ENCODE peak calls at places on chromosomes 13 and 19, in six cellular contexts. B is Karpas-422, D is esophagus squamous epithelium, Q is adrenal gland, O is tibial nerve, N is tibial artery. Z is an unnamed sample.
A peak's percentile ranks its signal among the peaks of the same experiment; 100 is the strongest.

GRCh38 chr13:71828117-71828516 is 38.9 kb downstream of the DACH1 start:
- DNase-seq in B (no peak), D (no peak), Q (no peak), O (no peak), N (no peak), Z (no peak)

GRCh38 chr19:47693489-47693888 is 19.7 kb upstream of the EHD2 start:
- DNase-seq in B (no peak), D (no peak), Q (no peak), O (no peak), N (no peak), Z (no peak)

GRCh38 chr13:80171096-80171495 is 169.8 kb downstream of the SPRY2 start:
- DNase-seq in B (no peak), D (no peak), Q (no peak), O (no peak), N (no peak), Z (no peak)

GRCh38 chr19:8116437-8117293 is 32.7 kb downstream of the FBN3 start:
- DNase-seq in B (peak; percentile 56), D (no peak), Q (no peak), O (no peak), N (no peak), Z (no peak)

GRCh38 chr13:95122063-95122462 is 179.2 kb downstream of the ABCC4 start:
- DNase-seq in B (no peak), D (no peak), Q (no peak), O (no peak), N (no peak), Z (no peak)

GRCh38 chr13:113112893-113113845 is 7.6 kb downstream of the F7 start:
- DNase-seq in B (no peak), D (no peak), Q (no peak), O (no peak), N (peak; percentile 10), Z (no peak)

GRCh38 chr19:6693681-6694080 is 23.7 kb upstream of the TNFSF14 start:
- DNase-seq in B (peak; percentile 81), D (no peak), Q (no peak), O (no peak), N (no peak), Z (no peak)

GRCh38 chr19:16901491-16902175 is 12.8 kb downstream of the F2RL3 start:
- DNase-seq in B (no peak), D (no peak), Q (no peak), O (no peak), N (no peak), Z (no peak)

GRCh38 chr19:17089238-17089637 is 13.7 kb downstream of the MYO9B start:
- DNase-seq in B (no peak), D (no peak), Q (no peak), O (no peak), N (no peak), Z (peak; percentile 26)

GRCh38 chr13:26721251-26721939 is 39.2 kb downstream of the GPR12 start:
- DNase-seq in B (no peak), D (no peak), Q (no peak), O (no peak), N (no peak), Z (peak; percentile 20)

GRCh38 chr19:1512671-1513491 is at the start of gene ADAMTSL5:
- DNase-seq in B (peak; percentile 83), D (no peak), Q (no peak), O (no peak), N (no peak), Z (peak; percentile 57)

GRCh38 chr19:29105629-29106352 is 107.2 kb downstream of the UQCRFS1 start:
- DNase-seq in B (no peak), D (no peak), Q (no peak), O (no peak), N (no peak), Z (no peak)

GRCh38 chr13:79281335-79281734 is 124.7 kb downstream of the RBM26 start:
- DNase-seq in B (no peak), D (no peak), Q (no peak), O (no peak), N (no peak), Z (no peak)

GRCh38 chr13:94311893-94312292 is 167.6 kb downstream of the DCT start:
- DNase-seq in B (no peak), D (no peak), Q (no peak), O (no peak), N (no peak), Z (no peak)

GRCh38 chr19:3556423-3556977 is 886 bp downstream of the MFSD12 start:
- DNase-seq in B (no peak), D (no peak), Q (no peak), O (no peak), N (no peak), Z (no peak)

GRCh38 chr13:68168448-68168847 is 938.3 kb upstream of the PCDH9 start:
- DNase-seq in B (no peak), D (no peak), Q (no peak), O (no peak), N (no peak), Z (no peak)

GRCh38 chr13:28820099-28821051 is at the start of gene MTUS2:
- DNase-seq in B (no peak), D (no peak), Q (no peak), O (no peak), N (no peak), Z (no peak)

GRCh38 chr19:8245869-8246835 is 37.0 kb downstream of the CERS4 start:
- DNase-seq in B (no peak), D (no peak), Q (no peak), O (no peak), N (no peak), Z (no peak)

GRCh38 chr19:42577016-42577415 is 17.7 kb downstream of the CEACAM8 start:
- DNase-seq in B (no peak), D (no peak), Q (no peak), O (no peak), N (no peak), Z (no peak)

GRCh38 chr13:75384881-75385707 is 96.9 kb downstream of the TBC1D4 start:
- DNase-seq in B (no peak), D (no peak), Q (no peak), O (no peak), N (no peak), Z (no peak)

GRCh38 chr19:2524361-2524839 is 48.5 kb downstream of the GADD45B start:
- DNase-seq in B (no peak), D (no peak), Q (no peak), O (no peak), N (no peak), Z (no peak)
- H3K27ac ChIP-seq in B (no peak overlapping the region), D (peak overlapping the region; percentile 26), Q (peak overlapping the region; percentile 21), O (no peak overlapping the region), N (no peak overlapping the region), Z (no peak overlapping the region)

DNA sequence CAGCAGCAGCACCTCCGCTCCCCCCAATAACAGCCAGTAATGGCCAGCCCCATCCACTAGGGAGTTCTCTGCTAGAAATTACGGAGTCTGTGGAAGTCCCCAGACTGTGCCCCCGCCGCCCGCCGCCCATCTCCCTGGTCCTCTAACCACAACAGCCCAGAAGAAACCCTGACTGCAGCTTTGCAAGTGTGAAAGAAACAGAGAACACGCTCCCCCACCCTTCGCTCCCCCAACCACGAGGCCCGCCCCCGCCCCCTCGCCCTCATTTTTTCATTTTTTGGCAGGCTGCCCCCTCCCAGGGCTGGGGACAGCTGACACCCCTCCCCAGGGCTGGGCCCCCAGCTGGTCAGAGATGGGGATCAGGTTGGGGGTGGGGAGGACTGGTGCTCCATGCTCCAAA is 29.6 kb upstream of the ASF1B start:
- DNase-seq in B (no peak), D (no peak), Q (no peak), O (no peak), N (no peak), Z (peak; percentile 62)
- H3K4me3 ChIP-seq in B (no peak overlapping the region), D (no peak overlapping the region), Q (no peak overlapping the region), O (no peak overlapping the region), N (no peak overlapping the region), Z (peak overlapping the region; percentile 25)

DNA sequence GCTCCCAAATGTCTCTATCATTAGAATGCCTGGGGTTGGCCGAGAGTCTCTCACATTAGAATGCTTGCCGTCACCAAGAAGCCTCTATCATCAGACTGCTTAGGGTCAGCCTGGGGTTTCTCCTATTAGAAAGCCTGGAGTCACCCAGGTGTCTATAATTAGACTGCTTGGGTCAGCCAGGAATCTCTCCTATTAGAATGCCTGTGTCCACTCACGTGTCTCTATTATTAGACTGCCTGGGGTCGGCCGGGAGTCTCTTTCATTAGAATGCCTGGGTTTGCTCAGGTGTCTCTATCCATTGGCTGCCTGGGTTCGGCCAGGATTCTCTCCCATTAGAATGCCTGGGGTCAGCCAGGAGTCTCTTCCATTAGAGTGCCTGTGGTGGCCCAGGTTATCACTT is 1453.1 kb downstream of the UQCRFS1 start:
- DNase-seq in B (no peak), D (no peak), Q (no peak), O (no peak), N (no peak), Z (no peak)
- H3K9me3 ChIP-seq in B (peaks cover 5% of the 10 kb centered on the region), D (no peaks in the 10 kb centered on the region), Q (no peaks in the 10 kb centered on the region), O (no peaks in the 10 kb centered on the region), N (peaks cover 3% of the 10 kb centered on the region), Z (no peaks in the 10 kb centered on the region)

GRCh38 chr19:11265177-11265784 is 3.0 kb upstream of the DOCK6 start:
- DNase-seq in B (no peak), D (no peak), Q (no peak), O (no peak), N (no peak), Z (no peak)
- H3K27ac ChIP-seq in B (no peak overlapping the region), D (peak overlapping the region; percentile 73), Q (peak overlapping the region; percentile 67), O (no peak overlapping the region), N (no peak overlapping the region), Z (peak overlapping the region; percentile 22)

GRCh38 chr19:41304706-41305483 is 5.1 kb upstream of the CCDC97 start:
- DNase-seq in B (peak; percentile 39), D (no peak), Q (no peak), O (no peak), N (no peak), Z (no peak)

GRCh38 chr19:41303941-41304340 is 6.0 kb upstream of the CCDC97 start:
- DNase-seq in B (no peak), D (no peak), Q (no peak), O (no peak), N (no peak), Z (no peak)

GRCh38 chr19:41299755-41300089 is 10.2 kb upstream of the CCDC97 start:
- DNase-seq in B (no peak), D (no peak), Q (peak; percentile 73), O (peak; percentile 51), N (peak; percentile 76), Z (peak; percentile 94)

GRCh38 chr19:41305923-41306322 is 4.0 kb upstream of the CCDC97 start:
- DNase-seq in B (no peak), D (no peak), Q (no peak), O (no peak), N (no peak), Z (no peak)

GRCh38 chr19:41302624-41303351 is 7.2 kb upstream of the CCDC97 start:
- DNase-seq in B (no peak), D (no peak), Q (no peak), O (no peak), N (peak; percentile 41), Z (no peak)
- H3K4me3 ChIP-seq in B (no peak overlapping the region), D (no peak overlapping the region), Q (no peak overlapping the region), O (no peak overlapping the region), N (no peak overlapping the region), Z (no peak overlapping the region)

GRCh38 chr13:20448470-20448869 is 77.2 kb downstream of the CRYL1 start:
- DNase-seq in B (no peak), D (no peak), Q (no peak), O (no peak), N (no peak), Z (no peak)
- H3K9me3 ChIP-seq in B (no peaks in the 10 kb centered on the region), D (no peaks in the 10 kb centered on the region), Q (no peaks in the 10 kb centered on the region), O (no peaks in the 10 kb centered on the region), N (peaks cover 3% of the 10 kb centered on the region), Z (no peaks in the 10 kb centered on the region)